ENCODE peak calls at places on chromosomes 5 and 9, in seven cellular contexts. U, M, P, F, O, G and S are unnamed samples.

GRCh38 chr5:56610093-56610698 is 205.2 kb upstream of the MAP3K1 start:
- DNase-seq in U (no peak), M (no peak), P (no peak), F (no peak), O (no peak), G (no peak), S (no peak)

GRCh38 chr9:112833081-112833480 is 57.6 kb downstream of the SLC46A2 start:
- DNase-seq in U (no peak), M (no peak), P (no peak), F (no peak), O (no peak), G (no peak), S (no peak)

GRCh38 chr9:88738708-88739107 is 203.7 kb downstream of the NXNL2 start:
- DNase-seq in U (no peak), M (no peak), P (no peak), F (no peak), O (no peak), G (no peak), S (no peak)

GRCh38 chr9:36163049-36163839 is 5.9 kb upstream of the CCIN start:
- DNase-seq in U (peak; percentile 15), M (peak; percentile 56), P (no peak), F (no peak), O (peak; percentile 23), G (peak; percentile 85), S (peak; percentile 86)

GRCh38 chr5:2538169-2538568 is 213.3 kb downstream of the IRX2 start:
- DNase-seq in U (no peak), M (no peak), P (peak; percentile 92), F (no peak), O (no peak), G (peak; percentile 61), S (no peak)

GRCh38 chr9:72396247-72397091 is 31.5 kb upstream of the ZFAND5 start:
- DNase-seq in U (no peak), M (peak; percentile 56), P (no peak), F (no peak), O (peak; percentile 69), G (no peak), S (no peak)

GRCh38 chr5:122704247-122705036 is 70.4 kb upstream of the SNX2 start:
- DNase-seq in U (no peak), M (no peak), P (no peak), F (peak; percentile 28), O (peak; percentile 78), G (no peak), S (no peak)

GRCh38 chr5:114311943-114312342 is 49.9 kb upstream of the KCNN2 start:
- DNase-seq in U (no peak), M (no peak), P (peak; percentile 33), F (no peak), O (no peak), G (peak; percentile 55), S (no peak)

GRCh38 chr9:97851450-97851883 is 1.6 kb upstream of the FOXE1 start:
- DNase-seq in U (no peak), M (no peak), P (peak; percentile 20), F (no peak), O (no peak), G (no peak), S (no peak)

GRCh38 chr9:127826253-127826913 is 23.7 kb downstream of the FPGS start:
- DNase-seq in U (no peak), M (no peak), P (no peak), F (no peak), O (no peak), G (no peak), S (no peak)

GRCh38 chr9:98851730-98852462 is 44.4 kb downstream of the GALNT12 start:
- DNase-seq in U (no peak), M (no peak), P (no peak), F (no peak), O (peak; percentile 33), G (no peak), S (no peak)

GRCh38 chr5:168269950-168270349 is 21.5 kb upstream of the WWC1 start:
- DNase-seq in U (peak; percentile 64), M (no peak), P (no peak), F (no peak), O (no peak), G (no peak), S (no peak)

GRCh38 chr9:103203172-103203571 is 208.0 kb downstream of the CYLC2 start:
- DNase-seq in U (no peak), M (no peak), P (no peak), F (no peak), O (peak; percentile 29), G (no peak), S (no peak)

GRCh38 chr9:128979111-128979510 is 31.6 kb downstream of the NUP188 start:
- DNase-seq in U (no peak), M (no peak), P (no peak), F (no peak), O (no peak), G (no peak), S (no peak)

GRCh38 chr9:1878817-1879216 is 136.3 kb upstream of the SMARCA2 start:
- DNase-seq in U (no peak), M (no peak), P (no peak), F (no peak), O (no peak), G (no peak), S (no peak)

GRCh38 chr9:114350636-114351396 is 21.1 kb downstream of the ORM2 start:
- DNase-seq in U (no peak), M (no peak), P (no peak), F (no peak), O (no peak), G (no peak), S (no peak)

GRCh38 chr5:124675921-124676846 is 70.3 kb downstream of the ZNF608 start:
- DNase-seq in U (no peak), M (no peak), P (no peak), F (no peak), O (no peak), G (no peak), S (no peak)

GRCh38 chr5:176803943-176804498 is 6.3 kb upstream of the UNC5A start:
- DNase-seq in U (no peak), M (no peak), P (peak; percentile 79), F (peak; percentile 52), O (no peak), G (peak; percentile 86), S (no peak)

GRCh38 chr9:115046199-115046598 is 71.8 kb downstream of the TNC start:
- DNase-seq in U (no peak), M (no peak), P (no peak), F (no peak), O (no peak), G (no peak), S (no peak)

GRCh38 chr9:29213374-29214161 is 1640.3 kb upstream of the C9orf72 start:
- DNase-seq in U (peak; percentile 57), M (no peak), P (peak; percentile 54), F (peak; percentile 25), O (peak; percentile 16), G (peak; percentile 83), S (no peak)

GRCh38 chr9:35856882-35857281 is 13.3 kb downstream of the OR13J1 start:
- DNase-seq in U (no peak), M (no peak), P (no peak), F (no peak), O (no peak), G (peak; percentile 17), S (no peak)

GRCh38 chr9:127931092-127931881 is 710 bp upstream of the PIP5KL1 start:
- DNase-seq in U (no peak), M (no peak), P (no peak), F (peak; percentile 34), O (peak; percentile 78), G (peak; percentile 64), S (no peak)

GRCh38 chr5:113122053-113122452 is 145.5 kb downstream of the DCP2 start:
- DNase-seq in U (no peak), M (no peak), P (no peak), F (no peak), O (peak; percentile 47), G (no peak), S (peak; percentile 75)

GRCh38 chr9:130200038-130200979 is 28.1 kb downstream of the NCS1 start:
- DNase-seq in U (no peak), M (no peak), P (no peak), F (no peak), O (no peak), G (no peak), S (no peak)

GRCh38 chr9:124792976-124793594 is 16.2 kb downstream of the OLFML2A start:
- DNase-seq in U (peak; percentile 53), M (no peak), P (no peak), F (no peak), O (peak; percentile 41), G (no peak), S (no peak)